ENCODE peak calls at places on chromosomes 2 and 18, in five cellular contexts. R is mammary epithelial cell, V is fibroblast of lung, Q is GM23248, F is kidney. M is an unnamed sample.

GRCh38 chr2:201758229-201758628 is 22.5 kb downstream of the ALS2 start:
- DNase-seq in R (no peak), Q (no peak), V (no peak), F (no peak), M (no peak)

GRCh38 chr2:3847397-3848052 is 144.2 kb downstream of the DCDC2C start:
- DNase-seq in V (no peak), R (no peak), F (no peak), Q (no peak), M (no peak)

GRCh38 chr2:134134827-134135226 is 119.0 kb upstream of the MGAT5 start:
- DNase-seq in V (no peak), R (no peak), F (no peak), Q (no peak), M (no peak)

GRCh38 chr2:63058742-63059433 is 8.3 kb downstream of the OTX1 start:
- DNase-seq in Q (peak), V (no peak), R (no peak), F (no peak), M (no peak)

GRCh38 chr2:44397447-44397846 is 35.7 kb downstream of the CAMKMT start:
- DNase-seq in R (no peak), Q (peak), F (no peak), V (no peak), M (no peak)

GRCh38 chr18:56083097-56083865 is 495.3 kb upstream of the TCF4 start:
- DNase-seq in Q (peak), R (no peak), V (peak), F (peak), M (peak)

GRCh38 chr2:71592181-71592711 is 138.9 kb downstream of the DYSF start:
- DNase-seq in R (no peak), V (no peak), F (no peak), Q (no peak), M (no peak)

GRCh38 chr2:118246726-118247125 is 158.5 kb downstream of the INSIG2 start:
- DNase-seq in Q (peak), R (peak), V (peak), F (no peak), M (no peak)

GRCh38 chr2:224432003-224432574 is 30.2 kb upstream of the FAM124B start:
- DNase-seq in Q (no peak), V (no peak), F (no peak), R (peak), M (no peak)

GRCh38 chr2:129884221-129884786 is 95.2 kb upstream of the RAB6C start:
- DNase-seq in F (no peak), R (no peak), V (no peak), Q (no peak), M (no peak)

GRCh38 chr2:164388511-164388910 is 232.8 kb downstream of the GRB14 start:
- DNase-seq in R (peak), F (no peak), Q (peak), V (peak), M (peak)

GRCh38 chr2:41546031-41546430 is 501.8 kb upstream of the PKDCC start:
- DNase-seq in F (no peak), V (no peak), Q (no peak), R (no peak), M (no peak)

GRCh38 chr18:48022531-48023330 is 92.3 kb upstream of the SMAD2 start:
- DNase-seq in F (no peak), Q (peak), R (peak), V (peak), M (peak)

GRCh38 chr18:56869189-56869777 is 218.1 kb downstream of the WDR7 start:
- DNase-seq in R (peak), V (peak), F (no peak), Q (peak), M (peak)

GRCh38 chr2:196987654-196988364 is 61.3 kb upstream of the PGAP1 start:
- DNase-seq in R (peak), F (no peak), V (peak), Q (peak), M (peak)

GRCh38 chr2:89833780-89834117 is 1142.3 kb downstream of the RPIA start:
- DNase-seq in V (peak), Q (no peak), F (no peak), R (peak), M (peak)

GRCh38 chr18:79402977-79403722 is 7.4 kb downstream of the NFATC1 start:
- DNase-seq in R (peak), V (peak), F (peak), Q (peak), M (no peak)

GRCh38 chr18:77103181-77103875 is 29.3 kb downstream of the MBP start:
- DNase-seq in F (peak), Q (peak), V (peak), R (no peak), M (peak)
- H3K9ac ChIP-seq in F (no peak), Q (peak), V (no peak), R (peak), M (peak)

GRCh38 chr18:3455938-3456685 is 6.1 kb downstream of the TGIF1 start:
- DNase-seq in V (peak), Q (peak), F (no peak), R (peak), M (peak)
- H3K9ac ChIP-seq in V (no peak), Q (peak), F (no peak), R (peak), M (peak)

DNA sequence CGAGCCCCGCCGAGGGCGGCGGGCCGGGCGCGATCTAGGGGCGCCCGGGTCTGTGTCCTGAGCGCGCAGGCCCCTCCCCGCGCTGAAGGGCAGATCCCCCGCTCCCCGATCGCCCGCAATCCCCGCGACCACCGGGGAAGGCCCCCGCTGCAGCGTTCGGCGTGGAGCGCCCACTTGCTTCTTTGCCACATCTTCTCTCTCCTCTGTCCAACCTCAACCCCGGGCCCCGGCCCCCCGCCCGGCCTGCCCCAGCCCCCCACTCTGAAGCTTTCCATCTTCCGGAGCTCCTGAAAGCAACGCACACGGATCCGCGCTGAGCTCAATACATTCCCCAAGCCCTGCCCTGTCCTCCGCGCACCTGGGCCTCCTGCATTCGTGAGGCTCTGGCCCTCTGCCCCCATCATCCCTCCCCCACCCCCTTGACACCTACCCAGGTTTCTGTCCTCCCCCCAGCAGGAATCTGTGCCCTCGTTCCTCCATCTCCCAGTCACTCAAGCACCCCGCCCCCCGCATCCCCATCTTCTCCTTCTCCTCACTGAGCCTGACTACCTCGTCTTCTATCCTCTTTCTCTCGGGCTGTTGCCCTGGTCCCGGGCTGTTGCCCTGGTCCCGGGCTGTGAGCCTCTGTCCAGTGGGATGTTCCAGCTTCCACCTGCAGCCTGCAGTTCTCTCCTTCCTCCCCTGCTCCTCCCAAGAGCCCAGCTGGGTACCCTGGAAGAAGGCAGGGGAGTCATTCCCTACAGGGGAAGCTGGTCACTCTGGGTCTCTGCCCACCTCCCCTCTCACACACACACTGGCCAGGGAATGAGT is 7.8 kb downstream of the SPEG start:
- DNase-seq in V (no peak), Q (peak), F (no peak), R (no peak), M (no peak)
- H3K9ac ChIP-seq in V (no peak), Q (peak), F (no peak), R (peak), M (peak)

GRCh38 chr2:189581354-189582139 is 961 bp upstream of the SLC40A1 start:
- DNase-seq in Q (no peak), F (peak), R (no peak), V (no peak), M (no peak)

GRCh38 chr2:189580662-189581353 is at the start of gene SLC40A1:
- DNase-seq in V (peak), F (peak), R (peak), Q (peak), M (peak)

GRCh38 chr2:189584662-189585061 is 4.1 kb upstream of the SLC40A1 start:
- DNase-seq in F (no peak), Q (no peak), R (no peak), V (no peak), M (no peak)

GRCh38 chr2:189580267-189580661 is 322 bp downstream of the SLC40A1 start:
- DNase-seq in Q (no peak), V (peak), R (no peak), F (peak), M (peak)

DNA sequence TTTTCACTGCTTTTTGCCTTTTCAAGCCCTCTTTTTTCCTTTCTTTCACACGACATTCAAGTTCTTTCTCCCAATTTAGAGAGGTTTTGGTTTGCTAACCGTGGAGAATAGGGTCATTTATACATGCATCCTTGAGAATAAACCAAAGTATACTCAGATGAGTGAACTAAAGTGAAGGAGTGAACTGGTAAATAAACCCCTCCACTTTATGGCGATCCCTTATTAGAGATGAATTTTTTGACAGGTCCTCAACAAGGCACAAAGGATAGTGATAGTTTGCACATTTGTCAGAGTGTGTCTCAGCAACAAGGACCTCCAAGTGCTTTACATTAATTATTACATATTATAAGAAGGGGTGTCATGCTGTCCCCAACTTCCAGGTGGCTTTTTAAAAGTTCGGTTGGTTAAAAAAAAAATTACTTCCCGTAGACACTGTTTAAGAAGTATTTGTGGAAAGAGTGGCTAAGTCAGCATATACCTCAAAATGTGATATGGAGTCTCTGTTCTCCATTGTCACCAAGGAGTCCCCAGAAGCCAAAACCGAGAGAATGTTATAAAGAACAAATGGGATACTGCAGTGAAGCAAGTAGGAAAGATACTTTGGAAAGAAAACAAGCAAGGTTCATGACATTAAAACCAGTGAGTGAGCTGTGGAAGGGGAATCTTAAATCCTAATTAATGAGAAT is 1.7 kb upstream of the SLC40A1 start:
- DNase-seq in F (no peak), Q (no peak), R (no peak), V (no peak), M (no peak)
- H3K9ac ChIP-seq in F (no peak), Q (no peak), R (no peak), V (no peak), M (no peak)

DNA sequence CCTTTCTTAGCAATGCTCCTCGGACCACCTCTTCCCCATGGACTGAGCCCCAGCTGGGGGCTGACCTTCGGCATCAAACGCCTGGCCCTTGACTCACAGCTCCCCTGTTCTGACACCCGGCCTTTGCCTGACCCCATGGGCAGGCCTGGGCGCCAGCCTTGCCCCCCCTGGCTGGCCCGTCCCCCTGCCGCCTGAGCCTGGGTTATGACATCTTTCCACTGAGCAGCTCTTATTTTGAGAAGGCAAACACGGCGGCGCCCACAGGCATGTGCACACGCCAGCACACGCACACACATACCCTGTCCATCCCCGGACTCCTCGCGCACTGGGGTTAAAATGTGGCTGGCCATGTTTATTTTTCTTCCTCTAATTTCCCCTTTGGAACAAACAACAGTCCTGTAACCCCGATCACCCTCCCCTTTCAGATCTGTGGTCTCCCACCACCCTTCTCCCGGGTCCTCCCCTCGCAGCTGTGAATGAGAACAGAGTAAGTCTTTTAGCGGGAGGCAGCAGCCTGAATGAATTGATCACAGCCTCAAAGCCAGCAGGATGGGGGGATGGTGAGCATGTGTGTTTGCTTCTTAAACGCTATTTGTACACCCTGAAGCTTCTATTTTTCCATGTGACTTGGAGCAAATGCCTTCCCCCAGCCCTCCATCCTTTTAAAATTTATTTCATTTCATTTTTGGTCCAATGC is 11.8 kb upstream of the ATOH8 start:
- DNase-seq in F (peak), Q (peak), R (peak), V (peak), M (peak)
- H3K9ac ChIP-seq in F (no peak), Q (peak), R (peak), V (peak), M (peak)

GRCh38 chr2:26399781-26400376 is 1.8 kb upstream of the DRC1 start:
- DNase-seq in F (no peak), Q (no peak), V (no peak), R (no peak), M (no peak)

GRCh38 chr2:26400723-26401122 is 997 bp upstream of the DRC1 start:
- DNase-seq in F (no peak), Q (peak), R (peak), V (no peak), M (no peak)

GRCh38 chr2:26396734-26397298 is 4.9 kb upstream of the DRC1 start:
- DNase-seq in V (no peak), Q (no peak), F (no peak), R (no peak), M (no peak)

GRCh38 chr2:26407517-26407916 is 5.8 kb downstream of the DRC1 start:
- DNase-seq in V (no peak), F (no peak), R (no peak), Q (no peak), M (no peak)

DNA sequence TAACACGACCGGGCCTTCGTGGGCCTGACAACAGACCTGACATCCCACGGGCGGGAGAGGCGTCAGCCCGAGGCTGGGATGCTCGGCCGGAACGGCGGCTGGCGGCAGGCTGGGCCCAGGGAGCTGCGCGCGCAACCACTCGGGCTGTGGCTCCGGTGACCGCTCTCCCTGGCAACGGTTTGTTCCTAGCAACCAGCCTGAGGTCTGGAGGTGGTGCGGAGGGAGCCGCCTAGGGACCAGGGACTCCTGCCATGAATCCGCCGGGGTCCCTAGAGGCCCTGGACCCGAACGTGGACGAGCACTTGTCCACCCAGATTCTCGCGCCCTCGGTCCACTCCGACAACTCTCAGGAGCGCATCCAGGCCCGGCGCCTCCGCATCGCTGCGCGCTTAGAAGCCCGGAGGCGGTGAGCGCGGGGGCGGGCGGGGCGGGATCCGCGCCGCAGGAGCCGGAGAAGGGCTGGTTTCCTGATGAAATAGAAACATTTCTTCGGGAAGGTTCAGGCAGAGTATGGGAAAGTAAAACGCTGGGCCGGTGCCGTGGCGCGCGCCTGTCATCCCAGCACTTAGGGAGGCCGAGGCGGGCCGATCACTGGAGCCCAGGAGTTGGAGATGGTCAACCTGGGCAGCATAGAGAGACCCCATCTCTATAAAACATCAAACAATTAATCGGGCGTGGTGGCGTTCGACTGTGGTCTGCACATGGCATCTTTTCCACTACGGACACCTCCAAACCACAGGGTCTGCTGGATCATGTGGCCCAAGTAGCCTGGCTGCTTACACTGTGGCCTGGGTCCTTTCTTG is at the start of gene DRC1:
- DNase-seq in F (peak), Q (peak), V (peak), R (peak), M (peak)
- H3K9ac ChIP-seq in F (no peak), Q (peak), V (peak), R (peak), M (peak)

DNA sequence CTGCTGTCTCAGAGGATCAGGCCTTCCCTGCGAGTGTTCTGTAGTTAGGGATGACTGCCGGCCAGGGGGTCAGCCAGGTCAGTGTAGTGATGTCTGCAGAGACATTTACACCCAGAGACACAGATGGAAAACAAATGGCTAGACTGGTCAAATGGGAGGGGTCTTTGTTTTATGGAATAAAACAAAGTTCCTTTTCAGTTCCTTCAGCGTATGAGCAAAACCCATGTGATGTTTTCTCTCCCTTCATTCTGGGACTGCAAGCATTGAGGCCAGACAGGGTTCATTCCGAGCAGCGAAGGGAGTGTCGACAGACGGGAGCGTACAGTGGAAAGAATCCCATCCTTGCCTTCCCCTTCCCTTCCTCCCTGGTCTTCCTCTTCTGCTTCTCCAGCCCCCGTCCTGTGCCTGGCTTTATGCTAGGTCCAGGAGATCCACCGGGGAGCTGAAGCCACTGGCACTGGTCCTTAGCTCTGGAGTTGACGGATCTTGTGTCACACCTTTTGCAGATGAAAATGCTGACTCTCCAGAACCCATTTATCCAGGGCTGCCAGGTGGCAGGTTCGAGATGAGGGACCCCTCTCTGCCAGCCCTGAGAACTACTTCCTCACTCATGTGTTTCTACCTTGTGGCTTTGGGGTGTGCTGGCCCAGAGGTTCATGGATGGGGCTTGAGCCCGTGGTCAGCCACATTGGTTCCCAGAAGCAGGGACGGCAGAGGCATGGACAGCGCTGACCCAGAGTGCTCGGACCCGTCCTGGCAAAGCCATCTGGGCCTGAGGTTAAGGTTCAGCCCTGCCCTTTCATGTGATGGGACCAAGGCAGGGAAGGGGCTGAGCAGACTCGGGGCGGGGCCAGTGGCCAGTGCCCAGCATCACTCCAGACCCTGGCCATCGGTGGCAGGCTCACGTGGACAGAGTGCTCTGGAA is 24.2 kb downstream of the ITGB1BP1 start:
- DNase-seq in F (peak), Q (no peak), R (no peak), V (no peak), M (no peak)
- H3K9ac ChIP-seq in F (no peak), Q (no peak), R (no peak), V (no peak), M (no peak)